ENCODE peak calls at places on chromosomes 16 and 17, in ten cellular contexts. V is HL-60; W is left ventricle myocardium inferior; F is tibial nerve; S is tibial artery; Q is naive thymus-derived CD4-positive, alpha-beta T cell; U is left lung; Z is aorta; A is Panc1; R is fibroblast of lung. T is an unnamed sample.

GRCh38 chr16:47905771-47906170 is 250.0 kb downstream of the ABCC12 start:
- DNase-seq in R (peak), Z (no peak), F (no peak), W (no peak), V (no peak), S (no peak), Q (no peak), U (no peak), A (no peak), T (no peak)

GRCh38 chr17:59561042-59561441 is 4.4 kb upstream of the DHX40 start:
- DNase-seq in Q (no peak), U (no peak), A (no peak), V (peak), Z (no peak), W (no peak), R (no peak), F (no peak), S (no peak), T (no peak)

GRCh38 chr17:56230660-56231059 is 77.4 kb downstream of the ANKFN1 start:
- DNase-seq in F (peak), Z (no peak), V (peak), Q (no peak), W (no peak), A (no peak), R (peak), U (no peak), S (no peak), T (no peak)

GRCh38 chr16:51151951-51152663 is 1.0 kb upstream of the SALL1 start:
- DNase-seq in F (peak), U (no peak), R (peak), Z (no peak), V (no peak), W (no peak), S (peak), Q (no peak), A (no peak), T (no peak)

GRCh38 chr17:64148699-64149098 is 18.8 kb upstream of the ERN1 start:
- DNase-seq in V (peak), A (no peak), Z (no peak), W (no peak), U (no peak), S (no peak), R (no peak), Q (no peak), F (no peak), T (no peak)

GRCh38 chr17:78844301-78845005 is 3.8 kb upstream of the USP36 start:
- DNase-seq in A (no peak), Q (no peak), U (no peak), Z (peak), R (peak), V (no peak), F (no peak), S (no peak), W (no peak), T (no peak)

GRCh38 chr17:77312786-77313599 is 172.2 kb downstream of the SEC14L1 start:
- DNase-seq in R (peak), Q (no peak), V (no peak), U (no peak), A (no peak), Z (peak), F (peak), S (peak), W (peak), T (peak)

GRCh38 chr16:85573045-85573695 is 40.0 kb upstream of the GSE1 start:
- DNase-seq in Z (no peak), W (no peak), U (no peak), F (no peak), Q (no peak), R (no peak), S (no peak), V (no peak), A (no peak), T (no peak)

GRCh38 chr16:50011707-50012106 is 13.3 kb upstream of the CNEP1R1 start:
- DNase-seq in U (peak), Q (no peak), S (no peak), W (no peak), R (no peak), A (no peak), F (no peak), V (peak), Z (no peak), T (no peak)

GRCh38 chr16:48158296-48158695 is 2.5 kb upstream of the ABCC12 start:
- DNase-seq in U (no peak), A (no peak), S (no peak), Q (no peak), V (peak), W (no peak), R (peak), Z (no peak), F (no peak), T (no peak)

GRCh38 chr16:84022641-84023040 is 20.0 kb downstream of the SLC38A8 start:
- DNase-seq in R (no peak), Q (no peak), A (no peak), V (no peak), Z (no peak), W (no peak), U (no peak), S (no peak), F (no peak), T (no peak)

GRCh38 chr16:89331371-89332109 is 114.0 kb downstream of the ZNF778 start:
- DNase-seq in R (no peak), S (no peak), F (no peak), W (no peak), U (no peak), Q (no peak), Z (peak), V (no peak), A (no peak), T (no peak)

GRCh38 chr17:45784583-45785372 is 658 bp downstream of the CRHR1 start:
- DNase-seq in A (no peak), Q (peak), U (no peak), S (no peak), R (peak), V (peak), W (peak), F (no peak), Z (peak), T (no peak)

GRCh38 chr17:21170829-21171228 is 43.1 kb downstream of the TMEM11 start:
- DNase-seq in R (peak), F (no peak), V (no peak), U (no peak), A (no peak), Q (no peak), Z (no peak), S (no peak), W (no peak), T (no peak)

GRCh38 chr16:3328643-3329042 is 23.3 kb downstream of the ZNF75A start:
- DNase-seq in W (no peak), F (no peak), S (no peak), V (no peak), A (no peak), R (no peak), U (no peak), Z (no peak), Q (no peak), T (no peak)

GRCh38 chr16:11016993-11017392 is 72.6 kb downstream of the CLEC16A start:
- DNase-seq in F (no peak), Z (no peak), S (no peak), W (peak), Q (no peak), R (peak), A (no peak), U (peak), V (no peak), T (no peak)

GRCh38 chr17:55320594-55321506 is 56.1 kb downstream of the HLF start:
- DNase-seq in R (no peak), Q (no peak), F (no peak), A (no peak), V (no peak), Z (no peak), U (no peak), W (no peak), S (no peak), T (peak)

GRCh38 chr16:78931267-78932060 is 669.1 kb downstream of the MAF start:
- DNase-seq in W (no peak), V (no peak), A (no peak), R (no peak), S (no peak), Q (no peak), F (no peak), U (no peak), Z (no peak), T (no peak)

GRCh38 chr16:31700530-31701388 is 172.8 kb upstream of the ZNF267 start:
- DNase-seq in V (peak), U (peak), R (peak), A (no peak), W (peak), Q (peak), S (no peak), Z (peak), F (peak), T (peak)

GRCh38 chr17:44307387-44308186 is 814 bp upstream of the RUNDC3A start:
- DNase-seq in V (no peak), S (no peak), F (no peak), Z (peak), R (peak), A (no peak), W (no peak), U (no peak), Q (no peak), T (no peak)

GRCh38 chr16:942436-943060 is 28.2 kb downstream of the LMF1 start:
- DNase-seq in R (no peak), Z (no peak), U (no peak), V (no peak), S (no peak), W (no peak), F (no peak), A (no peak), Q (no peak), T (no peak)

GRCh38 chr17:39677072-39677471 is 8.8 kb downstream of the PNMT start:
- DNase-seq in S (no peak), Z (no peak), V (no peak), Q (no peak), U (no peak), A (no peak), R (no peak), F (no peak), W (no peak), T (no peak)

GRCh38 chr17:29714146-29714545 is 91.4 kb upstream of the CORO6 start:
- DNase-seq in A (no peak), U (no peak), V (no peak), Q (no peak), F (no peak), W (no peak), S (no peak), Z (no peak), R (no peak), T (no peak)

GRCh38 chr17:20184977-20185619 is 175.9 kb downstream of the SPECC1 start:
- DNase-seq in S (no peak), A (no peak), Q (no peak), U (no peak), W (no peak), Z (no peak), R (peak), V (peak), F (no peak), T (no peak)

GRCh38 chr17:62800580-62800979 is 7.5 kb downstream of the MARCHF10 start:
- DNase-seq in A (no peak), R (peak), S (no peak), Z (no peak), Q (no peak), W (no peak), F (no peak), U (no peak), V (no peak), T (no peak)

GRCh38 chr16:67558859-67559258 is 3.5 kb upstream of the CTCF start:
- DNase-seq in F (no peak), A (no peak), R (no peak), V (no peak), Q (no peak), Z (peak), W (no peak), S (no peak), U (no peak), T (no peak)

GRCh38 chr17:79612468-79613194 is 1.8 kb upstream of the RBFOX3 start:
- DNase-seq in F (no peak), W (no peak), Q (no peak), R (peak), Z (no peak), S (no peak), A (no peak), U (no peak), V (peak), T (no peak)

GRCh38 chr16:66294507-66294906 is 72.0 kb upstream of the CDH5 start:
- DNase-seq in V (no peak), R (no peak), S (no peak), Q (no peak), F (no peak), A (no peak), W (no peak), U (no peak), Z (no peak), T (no peak)

GRCh38 chr17:18039535-18040286 is 503 bp downstream of the GID4 start:
- DNase-seq in R (no peak), F (no peak), Z (no peak), W (no peak), S (no peak), A (no peak), U (peak), Q (no peak), V (no peak), T (no peak)

GRCh38 chr16:58608601-58609136 is 21.0 kb downstream of the CNOT1 start:
- DNase-seq in U (no peak), R (no peak), Z (no peak), W (no peak), A (no peak), F (no peak), V (no peak), S (no peak), Q (no peak), T (no peak)

GRCh38 chr17:81395600-81396277 is 482 bp downstream of the BAHCC1 start:
- DNase-seq in F (no peak), Z (no peak), A (no peak), V (no peak), U (no peak), S (no peak), R (peak), Q (no peak), W (no peak), T (no peak)

GRCh38 chr16:73052441-73053030 is 4.6 kb upstream of the ZFHX3 start:
- DNase-seq in V (no peak), U (no peak), S (peak), Z (no peak), F (no peak), Q (no peak), A (no peak), W (no peak), R (no peak), T (no peak)

GRCh38 chr17:4808378-4808767 is 1.4 kb downstream of the PLD2 start:
- DNase-seq in Z (peak), A (no peak), S (peak), V (no peak), W (peak), R (no peak), Q (no peak), F (peak), U (no peak), T (peak)

GRCh38 chr17:27654654-27655524 is 23.9 kb downstream of the LGALS9 start:
- DNase-seq in U (peak), S (no peak), Q (peak), A (peak), W (peak), Z (peak), F (peak), V (peak), R (peak), T (no peak)

GRCh38 chr17:2933606-2934005 is 129.8 kb downstream of the OR1D5 start:
- DNase-seq in Q (no peak), S (no peak), R (no peak), W (no peak), V (no peak), Z (no peak), A (no peak), F (no peak), U (no peak), T (no peak)
- H3K27ac ChIP-seq in Q (no peak), S (no peak), R (no peak), W (no peak), V (no peak), Z (no peak), A (no peak), F (no peak), U (no peak), T (no peak)

GRCh38 chr17:6796017-6796886 is 20.2 kb downstream of the FBXO39 start:
- DNase-seq in R (no peak), S (no peak), Q (no peak), W (no peak), Z (no peak), F (no peak), V (no peak), A (no peak), U (no peak), T (no peak)

GRCh38 chr17:6799738-6800137 is 23.7 kb downstream of the FBXO39 start:
- DNase-seq in Q (no peak), F (no peak), W (no peak), S (no peak), V (no peak), A (no peak), U (no peak), R (no peak), Z (no peak), T (no peak)

GRCh38 chr17:6797718-6798351 is 21.8 kb downstream of the FBXO39 start:
- DNase-seq in W (no peak), A (no peak), F (no peak), S (no peak), V (no peak), R (no peak), Q (no peak), U (no peak), Z (no peak), T (no peak)

GRCh38 chr17:6796887-6797490 is 21.0 kb downstream of the FBXO39 start:
- DNase-seq in Q (no peak), W (no peak), F (no peak), Z (no peak), S (no peak), R (peak), V (no peak), A (no peak), U (no peak), T (no peak)

DNA sequence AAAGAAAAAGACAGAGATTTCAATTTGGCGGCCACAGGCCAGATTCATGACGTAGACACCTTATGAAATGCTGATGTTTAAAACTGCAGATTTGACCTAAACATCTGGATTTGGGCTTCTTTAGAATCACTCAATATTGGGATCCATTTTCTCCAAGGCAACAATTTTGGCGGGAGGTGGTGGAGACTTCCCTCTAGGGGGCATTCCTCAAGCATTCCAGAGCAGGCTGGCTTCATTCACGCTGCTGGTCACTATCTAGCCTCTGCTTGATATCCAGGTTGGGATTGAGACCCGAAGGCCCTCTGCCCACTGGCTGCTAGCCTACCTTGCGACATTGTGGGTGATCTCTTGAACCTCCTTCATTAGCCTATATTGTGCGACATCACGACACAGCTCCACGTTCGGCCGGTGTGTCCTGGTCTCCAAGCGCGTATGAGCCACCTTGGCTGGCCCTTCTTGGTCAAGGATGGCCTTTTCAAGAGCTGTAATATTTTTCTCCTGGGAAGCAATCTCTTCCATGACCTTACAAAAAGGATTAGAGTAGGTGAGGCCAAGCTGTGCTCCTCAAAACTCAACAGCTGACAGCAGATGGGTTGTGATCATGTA is 24.5 kb downstream of the FBXO39 start:
- DNase-seq in F (no peak), V (no peak), W (no peak), U (no peak), R (no peak), A (no peak), Q (no peak), Z (no peak), S (no peak), T (no peak)
- H3K4me3 ChIP-seq in F (no peak), V (no peak), W (no peak), U (no peak), R (no peak), A (no peak), Q (no peak), Z (no peak), S (no peak), T (no peak)

GRCh38 chr17:8357910-8358309 is 18.3 kb downstream of the ODF4 start:
- DNase-seq in W (no peak), V (no peak), S (no peak), Q (no peak), U (no peak), R (no peak), Z (no peak), F (no peak), A (no peak), T (no peak)

GRCh38 chr17:8360751-8361150 is 15.8 kb downstream of the KRABD2 start:
- DNase-seq in U (no peak), V (no peak), S (no peak), Z (no peak), W (no peak), R (peak), A (no peak), Q (no peak), F (no peak), T (no peak)

GRCh38 chr17:8359769-8360168 is 16.7 kb downstream of the KRABD2 start:
- DNase-seq in U (no peak), R (peak), F (peak), Z (no peak), Q (no peak), W (no peak), V (no peak), A (no peak), S (no peak), T (no peak)

GRCh38 chr17:8362651-8363332 is 13.7 kb downstream of the KRABD2 start:
- DNase-seq in Q (no peak), S (no peak), V (no peak), U (no peak), R (peak), Z (no peak), F (no peak), W (no peak), A (no peak), T (no peak)

DNA sequence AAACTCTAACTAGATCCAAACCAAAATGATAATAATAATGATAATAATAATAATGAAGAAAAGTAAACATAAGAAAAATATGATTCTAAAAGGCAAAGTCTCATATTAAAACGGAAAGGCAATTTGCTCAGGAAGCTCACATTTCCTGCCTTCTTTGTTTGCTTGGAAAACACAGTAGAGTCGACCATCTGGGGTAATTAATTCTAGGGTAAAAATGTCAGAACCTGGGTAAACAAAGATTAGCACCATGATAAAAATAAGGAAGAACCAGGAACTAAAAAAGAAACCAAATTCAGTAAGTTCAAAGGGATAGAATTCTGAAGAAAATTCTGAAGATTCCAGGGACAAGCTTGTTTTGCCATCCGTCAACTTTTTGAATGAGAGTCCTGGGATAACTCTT is 16.2 kb downstream of the KRABD2 start:
- DNase-seq in S (no peak), W (no peak), U (no peak), Z (no peak), V (no peak), Q (no peak), A (no peak), R (no peak), F (no peak), T (no peak)
- H3K27ac ChIP-seq in S (no peak), W (peak), U (peak), Z (no peak), V (no peak), Q (no peak), A (no peak), R (no peak), F (no peak), T (no peak)

GRCh38 chr17:47231866-47232265 is 21.8 kb upstream of the ITGB3 start:
- DNase-seq in Q (no peak), A (no peak), S (no peak), W (no peak), F (no peak), U (no peak), V (no peak), Z (no peak), R (no peak), T (no peak)

GRCh38 chr17:47231334-47231733 is 22.2 kb downstream of the MYL4 start:
- DNase-seq in Q (no peak), R (no peak), A (no peak), U (no peak), V (no peak), W (no peak), F (no peak), S (no peak), Z (no peak), T (no peak)

GRCh38 chr17:47229535-47230443 is 20.6 kb downstream of the MYL4 start:
- DNase-seq in S (peak), W (peak), R (peak), V (peak), Z (peak), F (peak), A (peak), U (peak), Q (peak), T (peak)

GRCh38 chr17:47232465-47232864 is 21.2 kb upstream of the ITGB3 start:
- DNase-seq in R (no peak), W (no peak), Q (no peak), A (no peak), S (no peak), Z (no peak), V (no peak), F (no peak), U (no peak), T (no peak)

GRCh38 chr17:47230864-47231263 is 21.7 kb downstream of the MYL4 start:
- DNase-seq in U (no peak), Q (no peak), R (no peak), W (no peak), Z (no peak), A (no peak), F (no peak), S (no peak), V (no peak), T (no peak)
- H3K4me3 ChIP-seq in U (no peak), Q (no peak), R (no peak), W (no peak), Z (no peak), A (no peak), F (no peak), S (no peak), V (no peak), T (no peak)

GRCh38 chr16:70754874-70755600 is 45.9 kb downstream of the VAC14 start:
- DNase-seq in V (no peak), S (no peak), W (no peak), A (no peak), F (no peak), U (no peak), Z (peak), R (no peak), Q (no peak), T (no peak)
- H3K27ac ChIP-seq in V (no peak), S (peak), W (no peak), A (no peak), F (peak), U (no peak), Z (no peak), R (no peak), Q (no peak), T (no peak)